ENCODE peak calls at places on chromosomes 2 and 18, in ten cellular contexts. W is ovary; M is fibroblast of the aortic adventitia; N is AG09309; S is progenitor cell of endocrine pancreas; E is bronchial epithelial cell; L is breast epithelium; K is CD8-positive, alpha-beta T cell; G is brain microvascular endothelial cell; Z is GM13976. X is an unnamed sample.

GRCh38 chr2:36476411-36476810 is 120.8 kb downstream of the CRIM1 start:
- DNase-seq in W (no peak), M (no peak), N (no peak), S (no peak), E (no peak), L (no peak), K (no peak), G (no peak), Z (no peak), X (no peak)

GRCh38 chr2:219460424-219460926 is 25.8 kb downstream of the SPEG start:
- DNase-seq in W (peak; percentile 84), M (peak; percentile 80), N (no peak), S (no peak), E (no peak), L (no peak), K (no peak), G (no peak), Z (no peak), X (no peak)

GRCh38 chr2:25324905-25325592 is 16.7 kb downstream of the DNMT3A start:
- DNase-seq in W (peak; percentile 75), M (peak; percentile 77), N (peak; percentile 53), S (no peak), E (no peak), L (no peak), K (no peak), G (peak; percentile 79), Z (no peak), X (no peak)

GRCh38 chr2:32168513-32168912 is 2.8 kb downstream of the SLC30A6 start:
- DNase-seq in W (no peak), M (no peak), N (no peak), S (no peak), E (no peak), L (no peak), K (no peak), G (no peak), Z (peak; percentile 36), X (peak; percentile 23)

GRCh38 chr2:218999021-218999880 is 6.0 kb upstream of the CRYBA2 start:
- DNase-seq in W (no peak), M (no peak), N (no peak), S (no peak), E (no peak), L (no peak), K (no peak), G (no peak), Z (no peak), X (peak; percentile 29)

GRCh38 chr2:203650860-203651613 is 55.4 kb upstream of the CD28 start:
- DNase-seq in W (no peak), M (peak; percentile 81), N (no peak), S (no peak), E (peak; percentile 73), L (no peak), K (no peak), G (peak; percentile 47), Z (no peak), X (no peak)

GRCh38 chr2:24054366-24055010 is 4.9 kb downstream of the FKBP1B start:
- DNase-seq in W (no peak), M (no peak), N (no peak), S (no peak), E (no peak), L (no peak), K (no peak), G (no peak), Z (no peak), X (no peak)

GRCh38 chr18:64244571-64244970 is 95.7 kb upstream of the LINC00305 start:
- DNase-seq in W (no peak), M (no peak), N (no peak), S (no peak), E (no peak), L (no peak), K (no peak), G (no peak), Z (no peak), X (no peak)

GRCh38 chr18:48436907-48437306 is 27.7 kb upstream of the ZBTB7C start:
- DNase-seq in W (no peak), M (no peak), N (no peak), S (no peak), E (peak; percentile 85), L (no peak), K (no peak), G (no peak), Z (no peak), X (no peak)
- TF ChIP-seq CTCF in W (no peak), M (no peak), N (no peak), S (no peak), E (no peak), L (no peak), K (no peak), G (no peak), Z (no peak), X (no peak)

GRCh38 chr2:232204457-232204931 is 174.1 kb upstream of the ALPP start:
- DNase-seq in W (peak; percentile 79), M (peak; percentile 68), N (no peak), S (no peak), E (no peak), L (no peak), K (no peak), G (no peak), Z (no peak), X (no peak)
- TF ChIP-seq CTCF in W (no peak), M (no peak), N (no peak), S (no peak), E (no peak), L (no peak), K (no peak), G (no peak), Z (no peak), X (no peak)

DNA sequence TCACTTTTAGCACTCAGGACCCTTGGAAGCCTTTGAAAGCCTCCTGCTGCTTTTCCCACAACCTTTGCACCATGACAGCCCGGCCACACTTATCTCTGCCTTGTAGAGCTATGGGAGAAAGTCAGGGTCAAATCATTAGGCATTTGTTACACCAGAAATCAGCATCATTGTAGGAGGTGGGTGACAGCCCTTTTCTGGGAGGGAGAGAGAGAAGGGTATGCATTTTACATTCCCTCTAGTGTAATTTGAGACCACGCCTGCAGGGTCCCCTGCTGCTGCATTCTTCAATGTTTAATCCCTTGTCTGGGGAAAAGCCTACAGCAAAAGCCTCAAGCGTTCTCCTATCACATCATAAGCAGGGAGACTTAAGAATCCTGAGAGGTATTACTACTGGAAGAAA is 766.8 kb upstream of the FAM98A start:
- DNase-seq in W (no peak), M (no peak), N (no peak), S (no peak), E (no peak), L (no peak), K (no peak), G (no peak), Z (no peak), X (no peak)
- TF ChIP-seq CTCF in W (no peak), M (no peak), N (no peak), S (peak; percentile 35), E (no peak), L (no peak), K (no peak), G (no peak), Z (no peak), X (no peak)

DNA sequence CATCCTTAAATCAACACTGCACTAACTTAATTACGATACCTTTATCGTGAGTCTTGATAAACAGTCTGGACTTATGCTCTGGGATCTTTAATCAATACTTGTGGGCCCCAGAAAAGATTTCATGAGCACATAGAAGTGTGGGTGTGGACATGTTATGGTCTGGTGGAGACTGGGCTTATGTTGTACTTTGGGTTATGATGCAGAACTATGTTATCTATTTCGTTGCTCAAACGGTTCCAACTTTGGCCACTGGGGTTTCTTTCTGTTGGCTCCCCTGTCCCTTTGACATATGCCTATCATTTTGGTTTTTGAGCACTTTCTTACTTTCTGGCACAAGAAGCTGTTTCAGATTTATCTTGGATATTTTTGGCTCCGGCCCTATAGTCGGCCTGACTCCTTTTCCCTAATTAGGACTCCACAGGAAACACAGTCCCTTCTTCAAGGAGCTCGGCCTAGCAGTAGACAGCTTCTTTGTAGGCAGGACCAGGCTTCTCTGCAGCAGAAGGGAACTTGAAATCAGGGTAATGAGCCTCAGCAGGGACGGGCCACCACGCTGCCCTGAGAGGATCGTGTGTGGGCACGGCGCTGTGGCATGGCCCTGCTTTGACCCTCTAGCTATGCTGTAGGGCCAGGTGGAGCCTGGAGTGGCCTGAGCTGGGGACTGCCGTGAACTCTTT is 54.6 kb upstream of the TXNDC2 start:
- DNase-seq in W (no peak), M (no peak), N (no peak), S (no peak), E (no peak), L (no peak), K (no peak), G (no peak), Z (no peak), X (no peak)
- TF ChIP-seq CTCF in W (no peak), M (peak; percentile 26), N (no peak), S (peak; percentile 30), E (no peak), L (no peak), K (no peak), G (peak; percentile 38), Z (no peak), X (no peak)

DNA sequence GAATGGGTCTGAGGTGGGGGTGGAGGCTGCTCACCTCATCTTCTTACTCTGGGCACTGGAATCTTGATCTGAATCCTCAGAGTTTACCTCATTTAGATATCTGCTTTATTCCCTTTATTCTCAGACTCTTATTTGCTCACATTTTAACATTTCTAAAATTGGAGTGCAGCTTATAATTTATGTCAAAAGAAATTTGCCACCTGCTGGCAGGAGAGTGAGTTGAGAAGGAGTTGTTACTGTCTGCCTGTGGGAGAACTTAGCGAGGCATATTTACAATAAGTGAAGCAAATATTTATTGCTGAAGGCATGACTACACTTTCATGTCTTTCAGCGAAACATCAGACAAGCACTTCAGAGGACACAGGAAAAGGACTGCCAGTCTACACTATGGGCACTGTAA is 16.4 kb upstream of the KIAA2012 start:
- DNase-seq in W (no peak), M (peak; percentile 27), N (no peak), S (no peak), E (peak; percentile 31), L (no peak), K (no peak), G (peak; percentile 32), Z (no peak), X (no peak)
- TF ChIP-seq CTCF in W (no peak), M (peak; percentile 37), N (peak; percentile 36), S (peak; percentile 29), E (peak; percentile 19), L (no peak), K (no peak), G (peak; percentile 67), Z (no peak), X (no peak)

X was measured in GM20000.